ENCODE peak calls at places on chromosome 19, in five cellular contexts. V, I, Q, D and L are unnamed samples.

GRCh38 chr19:4267901-4268815 is 10.9 kb upstream of the SHD start:
- DNase-seq in V (no peak), I (no peak), Q (no peak), D (no peak), L (no peak)

GRCh38 chr19:16259385-16260159 is 61.9 kb downstream of the AP1M1 start:
- DNase-seq in V (no peak), I (no peak), Q (no peak), D (no peak), L (no peak)

GRCh38 chr19:51497666-51498065 is 3.9 kb downstream of the SIGLEC12 start:
- DNase-seq in V (no peak), I (no peak), Q (no peak), D (no peak), L (no peak)

GRCh38 chr19:44777715-44778347 is at the start of gene CBLC:
- DNase-seq in V (no peak), I (no peak), Q (no peak), D (peak; percentile 88), L (no peak)

GRCh38 chr19:4581381-4582111 is 22.1 kb upstream of the SEMA6B start:
- DNase-seq in V (no peak), I (no peak), Q (no peak), D (peak; percentile 48), L (peak; percentile 58)

GRCh38 chr19:44725251-44725650 is 23.3 kb upstream of the BCL3 start:
- DNase-seq in V (no peak), I (no peak), Q (no peak), D (no peak), L (no peak)

GRCh38 chr19:41801682-41802317 is 5.4 kb downstream of the CEACAM3 start:
- DNase-seq in V (no peak), I (no peak), Q (no peak), D (peak; percentile 49), L (no peak)

GRCh38 chr19:31470229-31470939 is 121.1 kb upstream of the TSHZ3 start:
- DNase-seq in V (no peak), I (no peak), Q (no peak), D (no peak), L (peak; percentile 34)

GRCh38 chr19:57709616-57710015 is 612 bp upstream of the ZNF154 start:
- DNase-seq in V (no peak), I (no peak), Q (no peak), D (no peak), L (no peak)

GRCh38 chr19:15429825-15430467 is 11.2 kb upstream of the AKAP8L start:
- DNase-seq in V (no peak), I (no peak), Q (no peak), D (no peak), L (no peak)

GRCh38 chr19:12289790-12290065 is 5.0 kb downstream of the ZNF44 start:
- DNase-seq in V (no peak), I (no peak), Q (no peak), D (no peak), L (no peak)

GRCh38 chr19:16497042-16497441 is 848 bp downstream of the C19orf44 start:
- DNase-seq in V (no peak), I (no peak), Q (no peak), D (peak; percentile 17), L (no peak)

GRCh38 chr19:13420780-13421179 is 85.5 kb downstream of the CACNA1A start:
- DNase-seq in V (no peak), I (no peak), Q (no peak), D (peak; percentile 18), L (no peak)

GRCh38 chr19:13764821-13765394 is 586 bp downstream of the MRI1 start:
- DNase-seq in V (no peak), I (no peak), Q (no peak), D (peak; percentile 23), L (peak; percentile 44)

GRCh38 chr19:33301011-33301899 is 1.1 kb downstream of the CEBPA start:
- DNase-seq in V (no peak), I (no peak), Q (no peak), D (no peak), L (no peak)

GRCh38 chr19:31261019-31261595 is 88.1 kb downstream of the TSHZ3 start:
- DNase-seq in V (no peak), I (no peak), Q (no peak), D (no peak), L (no peak)

GRCh38 chr19:919157-920050 is 2.3 kb downstream of the KISS1R start:
- DNase-seq in V (no peak), I (no peak), Q (no peak), D (peak; percentile 38), L (no peak)

GRCh38 chr19:13838071-13838942 is 38.6 kb upstream of the NANOS3 start:
- DNase-seq in V (no peak), I (no peak), Q (no peak), D (no peak), L (no peak)

GRCh38 chr19:30711296-30711695 is 339.1 kb downstream of the ZNF536 start:
- DNase-seq in V (no peak), I (no peak), Q (no peak), D (no peak), L (no peak)

GRCh38 chr19:2477732-2478191 is 1.8 kb downstream of the GADD45B start:
- DNase-seq in V (no peak), I (peak; percentile 49), Q (peak; percentile 48), D (peak; percentile 35), L (peak; percentile 46)

GRCh38 chr19:13164370-13165090 is 14.3 kb downstream of the IER2 start:
- DNase-seq in V (no peak), I (peak; percentile 61), Q (peak; percentile 89), D (peak; percentile 75), L (peak; percentile 77)

GRCh38 chr19:1811472-1811894 is 593 bp downstream of the ATP8B3 start:
- DNase-seq in V (peak; percentile 18), I (peak; percentile 67), Q (peak; percentile 30), D (peak; percentile 95), L (peak; percentile 34)

DNA sequence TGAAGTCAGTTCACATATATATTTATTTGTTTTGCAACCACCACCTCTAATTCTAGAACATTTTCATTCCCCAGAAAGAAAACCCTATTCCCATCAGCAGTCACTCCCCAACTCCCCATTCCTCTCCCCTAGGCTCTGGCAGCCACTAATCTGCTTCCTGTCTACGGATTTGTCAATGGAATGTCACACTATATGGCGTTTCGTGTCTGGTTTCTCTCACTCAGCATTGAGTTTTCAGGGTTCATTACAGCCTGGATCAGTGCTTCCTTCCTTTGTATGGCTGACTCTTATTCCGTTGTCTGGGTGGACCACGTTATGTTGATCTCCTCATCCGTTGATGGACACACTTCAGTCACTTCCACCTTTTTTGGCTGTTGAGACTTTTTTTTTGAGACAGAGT is 9.3 kb downstream of the COLGALT1 start:
- DNase-seq in V (no peak), I (no peak), Q (no peak), D (no peak), L (no peak)
- H3K27me3 ChIP-seq in V (no peaks in the 10 kb centered on the region), I (no peaks in the 10 kb centered on the region), Q (no peaks in the 10 kb centered on the region), D (no peaks in the 10 kb centered on the region), L (no peaks in the 10 kb centered on the region)

GRCh38 chr19:5832527-5833216 is 6.8 kb downstream of the FUT6 start:
- DNase-seq in V (no peak), I (no peak), Q (no peak), D (no peak), L (no peak)

GRCh38 chr19:5843295-5843927 is 3.9 kb upstream of the FUT6 start:
- DNase-seq in V (no peak), I (no peak), Q (no peak), D (no peak), L (no peak)

GRCh38 chr19:5838437-5839311 is 828 bp downstream of the FUT6 start:
- DNase-seq in V (no peak), I (no peak), Q (no peak), D (no peak), L (no peak)

GRCh38 chr19:5839312-5840017 is at the start of gene FUT6:
- DNase-seq in V (no peak), I (no peak), Q (no peak), D (no peak), L (no peak)

DNA sequence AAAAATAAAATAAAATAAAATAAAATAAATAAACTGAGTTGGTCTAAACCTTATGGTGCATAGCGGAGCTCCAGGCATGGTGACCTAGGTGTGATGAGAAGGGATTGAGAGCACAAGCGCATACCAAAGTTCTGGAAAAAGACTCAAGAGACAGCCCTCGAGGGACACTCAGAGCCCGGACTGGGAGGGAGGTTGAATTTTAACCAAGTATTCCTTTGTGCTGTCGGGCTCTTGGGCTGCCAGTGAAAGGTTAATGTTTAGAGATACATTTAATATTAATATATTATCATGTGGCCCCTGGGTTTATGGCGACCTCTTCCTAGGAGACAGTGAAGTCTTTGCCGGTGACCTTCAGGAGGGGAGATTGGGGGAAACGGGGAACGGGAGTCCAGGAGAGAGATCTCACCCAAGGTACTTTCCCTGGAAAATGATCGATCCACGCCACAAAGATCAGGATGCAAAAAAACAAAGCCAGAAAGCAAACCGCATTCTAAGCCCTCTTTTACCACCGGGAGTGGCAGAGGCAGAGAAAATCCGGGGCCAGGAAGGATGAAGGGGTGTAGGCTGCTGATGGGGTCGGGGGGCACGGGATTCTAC is 1.6 kb downstream of the FUT6 start:
- DNase-seq in V (no peak), I (no peak), Q (no peak), D (no peak), L (no peak)
- H3K27me3 ChIP-seq in V (no peaks in the 10 kb centered on the region), I (peaks cover 9% of the 10 kb centered on the region), Q (no peaks in the 10 kb centered on the region), D (no peaks in the 10 kb centered on the region), L (peaks cover 4% of the 10 kb centered on the region)

DNA sequence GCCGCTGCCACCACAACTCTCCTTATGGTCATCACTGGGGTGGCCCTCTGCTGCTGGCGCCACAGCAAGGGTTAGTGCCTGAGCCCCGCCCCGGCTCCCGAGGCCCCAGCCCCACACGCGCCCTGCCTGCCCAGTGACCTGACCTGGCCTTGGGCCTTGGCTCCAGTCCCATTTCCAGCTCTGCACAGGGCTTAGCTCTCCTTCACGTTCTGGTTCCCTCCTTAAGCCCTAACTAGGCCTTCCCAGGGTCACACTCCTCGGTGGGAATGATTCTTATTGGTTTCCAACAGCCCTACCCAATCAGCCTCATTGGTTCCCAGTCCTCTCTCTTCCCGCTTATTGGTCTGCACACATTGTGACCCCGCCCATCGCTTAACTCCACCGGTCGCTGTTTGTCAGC is 5.8 kb downstream of the KIRREL2 start:
- DNase-seq in V (no peak), I (no peak), Q (no peak), D (no peak), L (no peak)
- H3K27me3 ChIP-seq in V (peaks cover 22% of the 10 kb centered on the region), I (peaks cover 58% of the 10 kb centered on the region), Q (peaks cover 29% of the 10 kb centered on the region), D (no peaks in the 10 kb centered on the region), L (peaks cover under 1% of the 10 kb centered on the region)

GRCh38 chr19:50230379-50231351 is 27.2 kb downstream of the MYH14 start:
- DNase-seq in V (no peak), I (no peak), Q (no peak), D (no peak), L (no peak)

GRCh38 chr19:50226536-50226935 is 23.1 kb downstream of the MYH14 start:
- DNase-seq in V (no peak), I (no peak), Q (no peak), D (no peak), L (no peak)

GRCh38 chr19:50232600-50232999 is 29.2 kb downstream of the MYH14 start:
- DNase-seq in V (no peak), I (no peak), Q (no peak), D (no peak), L (no peak)

GRCh38 chr19:50233308-50233910 is 30.0 kb downstream of the MYH14 start:
- DNase-seq in V (no peak), I (no peak), Q (no peak), D (no peak), L (no peak)

GRCh38 chr19:50231821-50232220 is 28.4 kb downstream of the MYH14 start:
- DNase-seq in V (no peak), I (no peak), Q (no peak), D (no peak), L (no peak)
- H3K27me3 ChIP-seq in V (no peaks in the 10 kb centered on the region), I (no peaks in the 10 kb centered on the region), Q (no peaks in the 10 kb centered on the region), D (no peaks in the 10 kb centered on the region), L (no peaks in the 10 kb centered on the region)